ENCODE peak calls at places on chromosomes 11 and 22, in eight cellular contexts. One of them, this sample, is unnamed. For H3K4me1, the result is how much of the 10 kb centered on the place peaks cover.

GRCh38 chr11:44608654-44609027 is 43.2 kb downstream of the CD82 start:
- DNase-seq in thoracic aorta: no peak
- DNase-seq in IMR-90: no peak
- DNase-seq in OCI-LY7: no peak
- DNase-seq in H1: no peak
- DNase-seq in suprapubic skin: no peak
- DNase-seq in CD4-positive, CD25-positive, alpha-beta regulatory T cell: no peak
- DNase-seq in left lung: no peak
- DNase-seq in this sample: no peak

GRCh38 chr11:121889931-121890330 is 226.1 kb downstream of the BLID start:
- DNase-seq in thoracic aorta: no peak
- DNase-seq in IMR-90: peak
- DNase-seq in OCI-LY7: no peak
- DNase-seq in H1: no peak
- DNase-seq in suprapubic skin: no peak
- DNase-seq in CD4-positive, CD25-positive, alpha-beta regulatory T cell: no peak
- DNase-seq in left lung: no peak
- DNase-seq in this sample: no peak

GRCh38 chr11:104898685-104899013 is 389 bp upstream of the CASP12 start:
- DNase-seq in thoracic aorta: no peak
- DNase-seq in IMR-90: no peak
- DNase-seq in OCI-LY7: no peak
- DNase-seq in H1: no peak
- DNase-seq in suprapubic skin: no peak
- DNase-seq in CD4-positive, CD25-positive, alpha-beta regulatory T cell: no peak
- DNase-seq in left lung: no peak
- DNase-seq in this sample: no peak

GRCh38 chr11:65586676-65587075 is 8.9 kb downstream of the KCNK7 start:
- DNase-seq in thoracic aorta: no peak
- DNase-seq in IMR-90: no peak
- DNase-seq in OCI-LY7: no peak
- DNase-seq in H1: no peak
- DNase-seq in suprapubic skin: no peak
- DNase-seq in CD4-positive, CD25-positive, alpha-beta regulatory T cell: no peak
- DNase-seq in left lung: no peak
- DNase-seq in this sample: no peak

GRCh38 chr11:131186629-131187075 is 183.8 kb upstream of the NTM start:
- DNase-seq in thoracic aorta: no peak
- DNase-seq in IMR-90: no peak
- DNase-seq in OCI-LY7: no peak
- DNase-seq in H1: no peak
- DNase-seq in suprapubic skin: no peak
- DNase-seq in CD4-positive, CD25-positive, alpha-beta regulatory T cell: no peak
- DNase-seq in left lung: peak
- DNase-seq in this sample: no peak

GRCh38 chr22:32255726-32256125 is 579 bp upstream of the SLC5A4 start:
- DNase-seq in thoracic aorta: no peak
- DNase-seq in IMR-90: no peak
- DNase-seq in OCI-LY7: no peak
- DNase-seq in H1: no peak
- DNase-seq in suprapubic skin: no peak
- DNase-seq in CD4-positive, CD25-positive, alpha-beta regulatory T cell: no peak
- DNase-seq in left lung: no peak
- DNase-seq in this sample: no peak

GRCh38 chr11:111069076-111069475 is 176.4 kb upstream of the POU2AF2 start:
- DNase-seq in thoracic aorta: no peak
- DNase-seq in IMR-90: peak
- DNase-seq in OCI-LY7: no peak
- DNase-seq in H1: peak
- DNase-seq in suprapubic skin: no peak
- DNase-seq in CD4-positive, CD25-positive, alpha-beta regulatory T cell: no peak
- DNase-seq in left lung: no peak
- DNase-seq in this sample: no peak

GRCh38 chr22:44583076-44583760 is 85.2 kb upstream of the RTL6 start:
- DNase-seq in thoracic aorta: no peak
- DNase-seq in IMR-90: peak
- DNase-seq in OCI-LY7: no peak
- DNase-seq in H1: no peak
- DNase-seq in suprapubic skin: peak
- DNase-seq in CD4-positive, CD25-positive, alpha-beta regulatory T cell: no peak
- DNase-seq in left lung: peak
- DNase-seq in this sample: peak

GRCh38 chr22:29733362-29734322 is 13.8 kb downstream of the CABP7 start:
- DNase-seq in thoracic aorta: no peak
- DNase-seq in IMR-90: no peak
- DNase-seq in OCI-LY7: no peak
- DNase-seq in H1: no peak
- DNase-seq in suprapubic skin: no peak
- DNase-seq in CD4-positive, CD25-positive, alpha-beta regulatory T cell: no peak
- DNase-seq in left lung: no peak
- DNase-seq in this sample: no peak

GRCh38 chr11:16632295-16633200 is 105.9 kb upstream of the C11orf58 start:
- DNase-seq in thoracic aorta: no peak
- DNase-seq in IMR-90: peak
- DNase-seq in OCI-LY7: peak
- DNase-seq in H1: no peak
- DNase-seq in suprapubic skin: no peak
- DNase-seq in CD4-positive, CD25-positive, alpha-beta regulatory T cell: no peak
- DNase-seq in left lung: no peak
- DNase-seq in this sample: no peak

DNA sequence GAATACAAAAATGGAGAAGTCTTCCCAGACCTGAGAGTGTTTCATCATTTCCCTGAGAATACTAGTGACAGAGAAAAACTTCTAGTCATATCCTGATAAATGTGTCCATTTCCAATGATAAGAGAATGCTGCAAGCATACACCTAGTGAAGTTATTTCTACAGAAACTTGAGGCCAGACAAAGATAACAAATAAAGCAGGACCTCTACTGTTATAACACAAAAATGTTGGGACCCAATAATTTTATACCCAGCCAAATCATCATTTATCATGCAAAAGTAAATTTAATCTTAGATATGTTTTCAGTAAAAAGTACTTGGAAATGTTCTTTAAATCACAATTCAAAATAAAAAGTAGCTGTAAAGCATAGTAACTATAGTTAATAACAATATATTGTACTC is 12.7 kb downstream of the RRAS2 start:
- DNase-seq in thoracic aorta: no peak
- DNase-seq in IMR-90: no peak
- DNase-seq in OCI-LY7: no peak
- DNase-seq in H1: no peak
- DNase-seq in suprapubic skin: no peak
- DNase-seq in CD4-positive, CD25-positive, alpha-beta regulatory T cell: no peak
- DNase-seq in left lung: no peak
- DNase-seq in this sample: no peak
- H3K4me1 ChIP-seq in thoracic aorta: under half
- H3K4me1 ChIP-seq in IMR-90: under half
- H3K4me1 ChIP-seq in OCI-LY7: under half
- H3K4me1 ChIP-seq in H1: under half
- H3K4me1 ChIP-seq in suprapubic skin: under half
- H3K4me1 ChIP-seq in CD4-positive, CD25-positive, alpha-beta regulatory T cell: under half
- H3K4me1 ChIP-seq in left lung: under half
- H3K4me1 ChIP-seq in this sample: under half

GRCh38 chr11:32586576-32587190 is 3.1 kb downstream of the EIF3M start:
- DNase-seq in thoracic aorta: no peak
- DNase-seq in IMR-90: peak
- DNase-seq in OCI-LY7: peak
- DNase-seq in H1: no peak
- DNase-seq in suprapubic skin: no peak
- DNase-seq in CD4-positive, CD25-positive, alpha-beta regulatory T cell: peak
- DNase-seq in left lung: no peak
- DNase-seq in this sample: no peak
- H3K4me1 ChIP-seq in thoracic aorta: under half
- H3K4me1 ChIP-seq in IMR-90: under half
- H3K4me1 ChIP-seq in OCI-LY7: under half
- H3K4me1 ChIP-seq in H1: under half
- H3K4me1 ChIP-seq in suprapubic skin: under half
- H3K4me1 ChIP-seq in CD4-positive, CD25-positive, alpha-beta regulatory T cell: under half
- H3K4me1 ChIP-seq in left lung: under half
- H3K4me1 ChIP-seq in this sample: under half

GRCh38 chr11:69298778-69299461 is 5.0 kb downstream of the MYEOV start:
- DNase-seq in thoracic aorta: no peak
- DNase-seq in IMR-90: peak
- DNase-seq in OCI-LY7: no peak
- DNase-seq in H1: no peak
- DNase-seq in suprapubic skin: no peak
- DNase-seq in CD4-positive, CD25-positive, alpha-beta regulatory T cell: no peak
- DNase-seq in left lung: no peak
- DNase-seq in this sample: no peak
- H3K4me1 ChIP-seq in thoracic aorta: under half
- H3K4me1 ChIP-seq in IMR-90: half or more
- H3K4me1 ChIP-seq in OCI-LY7: half or more
- H3K4me1 ChIP-seq in H1: under half
- H3K4me1 ChIP-seq in suprapubic skin: half or more
- H3K4me1 ChIP-seq in CD4-positive, CD25-positive, alpha-beta regulatory T cell: under half
- H3K4me1 ChIP-seq in left lung: under half
- H3K4me1 ChIP-seq in this sample: half or more

GRCh38 chr11:132782102-132782501 is 750.2 kb downstream of the OPCML start:
- DNase-seq in thoracic aorta: no peak
- DNase-seq in IMR-90: no peak
- DNase-seq in OCI-LY7: no peak
- DNase-seq in H1: no peak
- DNase-seq in suprapubic skin: no peak
- DNase-seq in CD4-positive, CD25-positive, alpha-beta regulatory T cell: no peak
- DNase-seq in left lung: no peak
- DNase-seq in this sample: no peak
- H3K4me1 ChIP-seq in thoracic aorta: under half
- H3K4me1 ChIP-seq in IMR-90: under half
- H3K4me1 ChIP-seq in OCI-LY7: under half
- H3K4me1 ChIP-seq in H1: under half
- H3K4me1 ChIP-seq in suprapubic skin: under half
- H3K4me1 ChIP-seq in CD4-positive, CD25-positive, alpha-beta regulatory T cell: under half
- H3K4me1 ChIP-seq in left lung: under half
- H3K4me1 ChIP-seq in this sample: under half

DNA sequence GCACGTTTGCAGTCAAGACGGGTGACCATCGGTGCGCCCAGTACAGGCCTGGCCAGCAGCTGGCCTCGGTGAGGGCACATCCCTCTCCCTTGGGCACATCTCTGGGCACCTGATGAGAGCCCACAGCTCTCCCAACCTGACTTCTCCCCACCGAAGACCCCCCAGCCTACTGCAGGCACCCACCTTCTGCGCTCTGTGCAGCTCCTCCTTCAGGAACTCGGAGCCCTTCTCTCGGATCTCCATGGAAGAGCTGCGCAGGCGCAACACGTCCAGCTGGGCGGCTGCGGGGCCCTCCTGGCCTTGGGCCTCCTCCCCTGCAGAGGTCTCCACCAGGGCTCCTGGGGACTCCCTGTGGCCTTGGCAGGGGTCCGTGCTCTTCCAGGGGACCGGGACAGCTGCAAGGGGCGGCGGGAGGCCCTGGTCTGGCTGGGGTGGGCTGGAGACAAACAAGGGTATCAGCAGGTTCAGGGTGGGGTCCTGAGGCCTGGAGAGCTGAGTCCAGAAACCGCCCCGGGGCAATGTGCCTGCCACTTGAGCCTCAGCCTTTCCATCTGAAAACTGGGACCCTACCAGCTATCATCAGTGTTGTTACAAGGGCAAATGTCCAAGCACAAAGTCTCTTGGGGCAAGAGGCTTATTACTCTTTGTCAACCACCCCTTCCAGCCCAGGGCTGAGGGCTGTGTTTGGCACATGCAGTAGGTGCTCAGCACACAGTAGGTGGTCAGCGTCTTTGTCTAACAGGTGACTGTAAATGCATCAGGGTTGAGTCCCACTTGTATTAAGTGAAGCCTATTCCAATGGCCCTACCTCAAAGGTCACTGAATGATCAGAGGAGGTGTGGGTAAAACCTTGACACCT is 9.3 kb downstream of the RAB3IL1 start:
- DNase-seq in thoracic aorta: no peak
- DNase-seq in IMR-90: no peak
- DNase-seq in OCI-LY7: no peak
- DNase-seq in H1: no peak
- DNase-seq in suprapubic skin: no peak
- DNase-seq in CD4-positive, CD25-positive, alpha-beta regulatory T cell: no peak
- DNase-seq in left lung: peak
- DNase-seq in this sample: no peak
- H3K4me1 ChIP-seq in thoracic aorta: under half
- H3K4me1 ChIP-seq in IMR-90: under half
- H3K4me1 ChIP-seq in OCI-LY7: under half
- H3K4me1 ChIP-seq in H1: under half
- H3K4me1 ChIP-seq in suprapubic skin: under half
- H3K4me1 ChIP-seq in CD4-positive, CD25-positive, alpha-beta regulatory T cell: under half
- H3K4me1 ChIP-seq in left lung: under half
- H3K4me1 ChIP-seq in this sample: under half

GRCh38 chr11:10580625-10581024 is 12.2 kb upstream of the LYVE1 start:
- DNase-seq in thoracic aorta: no peak
- DNase-seq in IMR-90: peak
- DNase-seq in OCI-LY7: no peak
- DNase-seq in H1: no peak
- DNase-seq in suprapubic skin: no peak
- DNase-seq in CD4-positive, CD25-positive, alpha-beta regulatory T cell: no peak
- DNase-seq in left lung: no peak
- DNase-seq in this sample: no peak
- H3K4me1 ChIP-seq in thoracic aorta: under half
- H3K4me1 ChIP-seq in IMR-90: under half
- H3K4me1 ChIP-seq in OCI-LY7: under half
- H3K4me1 ChIP-seq in H1: under half
- H3K4me1 ChIP-seq in suprapubic skin: under half
- H3K4me1 ChIP-seq in CD4-positive, CD25-positive, alpha-beta regulatory T cell: under half
- H3K4me1 ChIP-seq in left lung: under half
- H3K4me1 ChIP-seq in this sample: under half

DNA sequence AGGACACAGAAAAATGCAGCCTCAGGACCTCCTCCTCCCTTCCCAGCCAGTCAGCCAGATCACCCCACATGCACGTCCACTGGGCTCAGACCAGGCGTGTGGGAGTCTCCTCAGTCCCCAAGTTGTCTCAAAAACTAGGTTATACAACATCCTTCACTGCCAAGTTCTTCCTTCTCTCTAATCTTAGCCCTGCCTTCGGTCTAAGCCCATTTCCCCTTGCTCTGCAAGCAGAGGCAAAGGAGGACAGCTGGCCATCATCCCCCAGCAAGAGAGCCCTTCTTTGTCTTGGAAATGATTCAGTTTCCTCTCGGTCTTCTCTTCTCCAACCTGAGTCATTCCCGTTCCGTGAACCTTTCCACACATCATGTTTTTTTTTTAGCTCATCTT is 14.0 kb upstream of the NRGN start:
- DNase-seq in thoracic aorta: no peak
- DNase-seq in IMR-90: peak
- DNase-seq in OCI-LY7: no peak
- DNase-seq in H1: no peak
- DNase-seq in suprapubic skin: no peak
- DNase-seq in CD4-positive, CD25-positive, alpha-beta regulatory T cell: no peak
- DNase-seq in left lung: no peak
- DNase-seq in this sample: no peak
- H3K4me1 ChIP-seq in thoracic aorta: under half
- H3K4me1 ChIP-seq in IMR-90: under half
- H3K4me1 ChIP-seq in OCI-LY7: under half
- H3K4me1 ChIP-seq in H1: under half
- H3K4me1 ChIP-seq in suprapubic skin: under half
- H3K4me1 ChIP-seq in CD4-positive, CD25-positive, alpha-beta regulatory T cell: under half
- H3K4me1 ChIP-seq in left lung: under half
- H3K4me1 ChIP-seq in this sample: under half